ENCODE peak calls at places on chromosomes 13 and 19, in seven cellular contexts. T, F, M, V, E, L and Q are unnamed samples.

GRCh38 chr13:101116826-101117225 is 299.5 kb downstream of the NALCN start:
- DNase-seq in T (no peak), E (no peak), M (no peak), V (peak; percentile 68), F (no peak), L (peak; percentile 42), Q (no peak)

GRCh38 chr13:64314286-64314685 is 2898.6 kb upstream of the PCDH20 start:
- DNase-seq in F (no peak), T (no peak), L (no peak), M (peak; percentile 1), E (no peak), V (no peak), Q (peak; percentile 61)

GRCh38 chr19:6773323-6773931 is 919 bp downstream of the VAV1 start:
- DNase-seq in T (no peak), M (no peak), E (no peak), F (no peak), L (peak; percentile 41), V (no peak), Q (no peak)

GRCh38 chr13:88000239-88000638 is 329.1 kb downstream of the SLITRK5 start:
- DNase-seq in L (no peak), F (no peak), V (peak; percentile 42), T (no peak), M (peak; percentile 55), E (no peak), Q (peak; percentile 1)

GRCh38 chr13:76397413-76397812 is 488.8 kb downstream of the KCTD12 start:
- DNase-seq in F (no peak), V (no peak), M (no peak), L (no peak), E (no peak), T (no peak), Q (no peak)

GRCh38 chr13:75135325-75135825 is 346.6 kb downstream of the TBC1D4 start:
- DNase-seq in F (no peak), M (peak; percentile 79), V (peak; percentile 37), E (no peak), T (no peak), L (no peak), Q (peak; percentile 93)

GRCh38 chr19:30403583-30403982 is 31.4 kb downstream of the ZNF536 start:
- DNase-seq in V (no peak), L (no peak), E (no peak), M (no peak), T (no peak), F (no peak), Q (no peak)

GRCh38 chr19:53982056-53982455 is 9.4 kb upstream of the CACNG6 start:
- DNase-seq in T (no peak), V (peak; percentile 55), F (no peak), M (no peak), E (no peak), L (peak; percentile 60), Q (no peak)

GRCh38 chr13:25037057-25037813 is 58.7 kb upstream of the PABPC3 start:
- DNase-seq in V (peak; percentile 91), L (peak; percentile 74), E (no peak), F (peak; percentile 59), T (no peak), M (peak; percentile 65), Q (peak; percentile 65)

GRCh38 chr19:19602136-19602712 is 16.3 kb downstream of the PBX4 start:
- DNase-seq in M (no peak), V (no peak), F (no peak), E (no peak), T (no peak), L (no peak), Q (no peak)

GRCh38 chr19:36245210-36246005 is 30.5 kb downstream of the ZNF146 start:
- DNase-seq in E (no peak), F (peak; percentile 54), L (peak; percentile 94), M (no peak), V (peak; percentile 93), T (peak; percentile 46), Q (no peak)

GRCh38 chr13:38819053-38819452 is 132.2 kb downstream of the FREM2 start:
- DNase-seq in L (no peak), M (no peak), E (no peak), F (no peak), V (no peak), T (no peak), Q (no peak)

GRCh38 chr13:85741017-85741416 is 58.2 kb downstream of the SLITRK6 start:
- DNase-seq in E (no peak), F (no peak), T (no peak), L (no peak), M (no peak), V (no peak), Q (no peak)

GRCh38 chr13:34611678-34612077 is 330.4 kb upstream of the NBEA start:
- DNase-seq in T (no peak), F (peak; percentile 9), E (no peak), M (peak; percentile 1), L (no peak), V (no peak), Q (no peak)

GRCh38 chr13:19685034-19685433 is 51.6 kb downstream of the MPHOSPH8 start:
- DNase-seq in V (no peak), L (no peak), M (no peak), F (no peak), T (no peak), E (no peak), Q (no peak)

GRCh38 chr19:7795555-7796161 is 32.6 kb downstream of the CLEC4M start:
- DNase-seq in V (no peak), L (no peak), T (no peak), F (no peak), M (no peak), E (no peak), Q (peak; percentile 78)

GRCh38 chr13:113062691-113063090 is 42.9 kb upstream of the F7 start:
- DNase-seq in L (no peak), M (no peak), F (no peak), T (no peak), E (no peak), V (no peak), Q (no peak)

GRCh38 chr13:71866173-71867091 is 572 bp downstream of the DACH1 start:
- DNase-seq in F (no peak), T (no peak), M (peak; percentile 56), V (peak; percentile 29), E (no peak), L (peak; percentile 38), Q (no peak)

GRCh38 chr13:100892981-100893380 is 218.4 kb upstream of the TMTC4 start:
- DNase-seq in F (no peak), T (no peak), L (no peak), E (no peak), M (no peak), V (no peak), Q (no peak)

DNA sequence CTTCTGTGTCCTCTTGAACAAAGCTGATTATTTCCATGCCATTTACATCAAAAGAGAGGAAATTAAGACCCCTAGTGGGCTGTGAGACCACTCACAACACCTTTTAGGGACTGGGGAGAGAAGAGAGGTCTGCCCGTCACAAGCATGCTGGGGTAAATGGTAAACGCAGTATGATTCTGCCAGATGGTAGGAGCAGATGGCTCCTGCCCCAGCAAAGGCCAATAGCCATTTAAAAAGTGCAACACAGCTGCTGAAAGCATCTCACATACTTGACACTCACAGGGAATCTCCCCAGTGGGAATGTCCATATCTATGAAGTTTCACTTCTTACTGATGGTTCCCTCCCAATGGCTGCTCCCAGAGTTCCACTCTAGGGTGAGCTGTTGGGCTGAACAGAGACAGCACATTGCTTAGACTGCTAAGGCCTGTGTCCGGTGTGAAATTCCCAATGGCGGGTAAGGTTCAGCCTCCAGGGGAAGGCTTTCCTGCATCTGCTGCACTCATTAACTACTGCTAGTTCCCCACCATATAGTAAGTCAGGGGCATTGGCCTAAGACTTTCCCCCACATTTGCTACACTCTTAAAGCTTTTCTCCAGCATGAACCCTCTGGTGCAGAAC is 7.4 kb downstream of the ZNF671 start:
- DNase-seq in M (no peak), E (no peak), F (no peak), V (no peak), T (no peak), L (no peak), Q (no peak)
- H3K4ac ChIP-seq in M (no peak overlapping the region), E (no peak overlapping the region), F (no peak overlapping the region), V (no peak overlapping the region), T (no peak overlapping the region), L (no peak overlapping the region), Q (no peak overlapping the region)

GRCh38 chr13:66780814-66781213 is 449.3 kb downstream of the PCDH9 start:
- DNase-seq in M (no peak), F (no peak), L (no peak), E (no peak), V (no peak), T (no peak), Q (peak; percentile 20)

GRCh38 chr13:66774046-66774445 is 456.1 kb downstream of the PCDH9 start:
- DNase-seq in F (no peak), V (no peak), M (no peak), T (no peak), L (no peak), E (no peak), Q (no peak)

GRCh38 chr13:66778461-66778860 is 451.7 kb downstream of the PCDH9 start:
- DNase-seq in T (no peak), L (no peak), M (peak; percentile 6), V (no peak), F (no peak), E (no peak), Q (no peak)

DNA sequence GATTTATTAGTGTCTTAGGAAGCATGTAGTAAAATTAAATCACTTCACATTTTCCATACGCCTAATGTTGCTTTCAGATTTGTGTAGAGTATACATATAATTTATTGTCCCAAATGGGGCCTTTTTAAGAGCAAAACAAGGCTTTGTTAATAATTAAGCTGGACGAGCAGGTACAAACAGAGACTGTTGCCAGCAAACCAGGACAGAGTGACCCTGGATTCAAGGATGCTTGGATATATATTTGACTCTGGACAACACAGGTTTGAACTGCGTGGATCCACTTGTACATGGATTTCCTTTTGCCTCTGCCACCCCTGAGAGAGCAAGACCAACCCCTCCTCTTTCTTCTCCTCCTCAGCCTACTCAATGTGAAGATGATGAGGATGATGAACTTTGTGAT is 454.9 kb downstream of the PCDH9 start:
- DNase-seq in M (no peak), F (no peak), T (no peak), L (no peak), V (no peak), E (no peak), Q (no peak)
- H3K4ac ChIP-seq in M (no peak overlapping the region), F (no peak overlapping the region), T (no peak overlapping the region), L (no peak overlapping the region), V (no peak overlapping the region), E (no peak overlapping the region), Q (no peak overlapping the region)

DNA sequence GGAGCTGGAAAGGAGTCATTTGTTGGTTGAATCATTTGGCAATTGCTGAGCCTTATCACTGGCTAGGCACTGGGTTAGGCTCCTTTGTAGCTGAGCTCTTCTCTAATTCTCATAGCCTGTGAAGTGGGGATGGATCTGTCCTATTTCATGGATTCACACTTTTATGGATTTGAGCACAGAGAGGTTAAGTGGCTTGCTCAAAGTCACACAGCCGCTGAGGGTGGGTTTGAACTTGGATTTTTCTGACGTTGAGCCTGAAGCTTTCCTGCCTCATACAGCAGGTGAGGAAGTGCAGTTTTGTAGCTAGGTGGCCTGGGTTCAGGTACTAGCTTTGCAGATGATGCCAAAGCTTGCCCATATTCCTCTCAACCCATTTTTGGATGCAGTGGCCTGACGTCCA is 19.4 kb downstream of the CYP4F22 start:
- DNase-seq in L (no peak), V (no peak), M (no peak), E (no peak), F (no peak), T (no peak), Q (no peak)
- H3K4ac ChIP-seq in L (no peak overlapping the region), V (no peak overlapping the region), M (no peak overlapping the region), E (no peak overlapping the region), F (no peak overlapping the region), T (no peak overlapping the region), Q (no peak overlapping the region)

DNA sequence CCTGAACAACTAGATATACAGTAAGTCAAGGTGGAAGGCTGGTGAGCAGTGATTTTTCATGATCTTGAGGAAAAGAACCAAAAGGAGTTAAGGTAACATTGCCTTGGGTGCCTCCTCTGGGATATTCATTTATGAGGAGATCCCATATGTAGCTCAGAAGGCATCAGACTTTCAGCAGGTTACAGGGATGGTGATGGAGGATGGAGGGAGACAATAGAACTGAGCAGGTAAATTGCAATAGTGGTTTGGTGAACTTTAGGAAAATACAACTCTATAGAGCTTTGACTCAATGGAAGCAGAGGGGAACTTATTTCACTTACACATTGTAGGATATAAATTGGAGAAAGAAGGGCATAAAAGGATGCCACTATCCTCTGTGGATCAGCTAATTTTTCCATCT is 243.4 kb upstream of the SPRY2 start:
- DNase-seq in E (no peak), V (no peak), L (no peak), M (no peak), T (no peak), F (no peak), Q (no peak)
- H3K4ac ChIP-seq in E (no peak overlapping the region), V (no peak overlapping the region), L (no peak overlapping the region), M (no peak overlapping the region), T (no peak overlapping the region), F (no peak overlapping the region), Q (no peak overlapping the region)